ENCODE peak calls at places on chromosomes 4 and X, in eight cellular contexts. One of them, this sample, is unnamed. For H3K27me3, the result is how much of the 10 kb centered on the place peaks cover.

GRCh38 chr4:119930546-119930945 is 136.1 kb downstream of the MAD2L1 start:
- DNase-seq in foreskin keratinocyte: no peak
- DNase-seq in PC-3: no peak
- DNase-seq in CD8-positive, alpha-beta T cell: no peak
- DNase-seq in astrocyte: no peak
- DNase-seq in ascending aorta: no peak
- DNase-seq in mammary epithelial cell: no peak
- DNase-seq in GM23248: no peak
- DNase-seq in this sample: no peak

GRCh38 chr4:101711590-101712255 is 78.8 kb upstream of the BANK1 start:
- DNase-seq in foreskin keratinocyte: no peak
- DNase-seq in PC-3: peak
- DNase-seq in CD8-positive, alpha-beta T cell: no peak
- DNase-seq in astrocyte: no peak
- DNase-seq in ascending aorta: no peak
- DNase-seq in mammary epithelial cell: no peak
- DNase-seq in GM23248: peak
- DNase-seq in this sample: no peak

GRCh38 chr4:156255608-156256007 is 301.9 kb upstream of the CTSO start:
- DNase-seq in foreskin keratinocyte: no peak
- DNase-seq in PC-3: no peak
- DNase-seq in CD8-positive, alpha-beta T cell: no peak
- DNase-seq in astrocyte: peak
- DNase-seq in ascending aorta: no peak
- DNase-seq in mammary epithelial cell: no peak
- DNase-seq in GM23248: no peak
- DNase-seq in this sample: no peak

GRCh38 chr4:145732895-145733880 is 53.2 kb downstream of the C4orf51 start:
- DNase-seq in foreskin keratinocyte: peak
- DNase-seq in PC-3: peak
- DNase-seq in CD8-positive, alpha-beta T cell: peak
- DNase-seq in astrocyte: peak
- DNase-seq in ascending aorta: peak
- DNase-seq in mammary epithelial cell: peak
- DNase-seq in GM23248: peak
- DNase-seq in this sample: peak

GRCh38 chr4:186192068-186192751 is 843 bp downstream of the CYP4V2 start:
- DNase-seq in foreskin keratinocyte: peak
- DNase-seq in PC-3: peak
- DNase-seq in CD8-positive, alpha-beta T cell: peak
- DNase-seq in astrocyte: peak
- DNase-seq in ascending aorta: no peak
- DNase-seq in mammary epithelial cell: peak
- DNase-seq in GM23248: peak
- DNase-seq in this sample: no peak

GRCh38 chrX:48632207-48632606 is 34.9 kb downstream of the WDR13 start:
- DNase-seq in foreskin keratinocyte: no peak
- DNase-seq in PC-3: no peak
- DNase-seq in CD8-positive, alpha-beta T cell: no peak
- DNase-seq in astrocyte: no peak
- DNase-seq in ascending aorta: no peak
- DNase-seq in mammary epithelial cell: no peak
- DNase-seq in GM23248: no peak
- DNase-seq in this sample: no peak

GRCh38 chr4:25937801-25938200 is 23.8 kb downstream of the SMIM20 start:
- DNase-seq in foreskin keratinocyte: no peak
- DNase-seq in PC-3: no peak
- DNase-seq in CD8-positive, alpha-beta T cell: no peak
- DNase-seq in astrocyte: peak
- DNase-seq in ascending aorta: no peak
- DNase-seq in mammary epithelial cell: no peak
- DNase-seq in GM23248: peak
- DNase-seq in this sample: no peak

GRCh38 chr4:52701207-52701606 is 42.1 kb upstream of the USP46 start:
- DNase-seq in foreskin keratinocyte: no peak
- DNase-seq in PC-3: no peak
- DNase-seq in CD8-positive, alpha-beta T cell: no peak
- DNase-seq in astrocyte: no peak
- DNase-seq in ascending aorta: no peak
- DNase-seq in mammary epithelial cell: no peak
- DNase-seq in GM23248: no peak
- DNase-seq in this sample: no peak

GRCh38 chr4:114807759-114808404 is 209.3 kb downstream of the UGT8 start:
- DNase-seq in foreskin keratinocyte: no peak
- DNase-seq in PC-3: peak
- DNase-seq in CD8-positive, alpha-beta T cell: no peak
- DNase-seq in astrocyte: no peak
- DNase-seq in ascending aorta: no peak
- DNase-seq in mammary epithelial cell: peak
- DNase-seq in GM23248: peak
- DNase-seq in this sample: no peak

GRCh38 chr4:173685324-173685723 is 155.3 kb upstream of the HAND2 start:
- DNase-seq in foreskin keratinocyte: no peak
- DNase-seq in PC-3: no peak
- DNase-seq in CD8-positive, alpha-beta T cell: no peak
- DNase-seq in astrocyte: no peak
- DNase-seq in ascending aorta: no peak
- DNase-seq in mammary epithelial cell: no peak
- DNase-seq in GM23248: no peak
- DNase-seq in this sample: no peak

GRCh38 chr4:173685761-173686260 is 155.8 kb upstream of the HAND2 start:
- DNase-seq in foreskin keratinocyte: no peak
- DNase-seq in PC-3: no peak
- DNase-seq in CD8-positive, alpha-beta T cell: no peak
- DNase-seq in astrocyte: no peak
- DNase-seq in ascending aorta: no peak
- DNase-seq in mammary epithelial cell: no peak
- DNase-seq in GM23248: peak
- DNase-seq in this sample: no peak

GRCh38 chr4:173684223-173684622 is 154.2 kb upstream of the HAND2 start:
- DNase-seq in foreskin keratinocyte: no peak
- DNase-seq in PC-3: no peak
- DNase-seq in CD8-positive, alpha-beta T cell: no peak
- DNase-seq in astrocyte: no peak
- DNase-seq in ascending aorta: no peak
- DNase-seq in mammary epithelial cell: no peak
- DNase-seq in GM23248: no peak
- DNase-seq in this sample: no peak

GRCh38 chr4:173675446-173675845 is 145.4 kb upstream of the HAND2 start:
- DNase-seq in foreskin keratinocyte: no peak
- DNase-seq in PC-3: no peak
- DNase-seq in CD8-positive, alpha-beta T cell: no peak
- DNase-seq in astrocyte: no peak
- DNase-seq in ascending aorta: no peak
- DNase-seq in mammary epithelial cell: no peak
- DNase-seq in GM23248: no peak
- DNase-seq in this sample: no peak

DNA sequence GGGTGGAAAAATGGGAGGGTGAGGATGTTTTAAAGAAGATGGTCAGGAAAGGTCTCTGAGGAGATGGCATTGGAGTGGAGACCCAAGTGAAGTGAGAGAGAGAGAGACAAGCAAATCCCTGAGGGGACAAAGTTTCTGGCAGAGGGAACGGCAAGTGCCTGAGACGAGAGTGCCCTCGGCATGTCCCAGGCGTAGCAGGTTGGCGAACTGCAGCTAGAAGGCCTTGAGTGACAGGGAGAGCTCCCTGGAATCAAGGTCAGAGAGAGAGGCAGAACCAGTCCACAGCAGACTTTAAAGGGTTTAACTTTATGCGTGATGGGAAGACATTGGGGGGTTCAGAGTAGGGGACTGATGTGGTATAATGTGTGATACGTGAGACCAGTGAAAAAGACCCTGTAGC is 150.2 kb upstream of the HAND2 start:
- DNase-seq in foreskin keratinocyte: no peak
- DNase-seq in PC-3: no peak
- DNase-seq in CD8-positive, alpha-beta T cell: no peak
- DNase-seq in astrocyte: no peak
- DNase-seq in ascending aorta: no peak
- DNase-seq in mammary epithelial cell: no peak
- DNase-seq in GM23248: no peak
- DNase-seq in this sample: no peak
- H3K27ac ChIP-seq in foreskin keratinocyte: no peak
- H3K27ac ChIP-seq in PC-3: no peak
- H3K27ac ChIP-seq in CD8-positive, alpha-beta T cell: no peak
- H3K27ac ChIP-seq in astrocyte: no peak
- H3K27ac ChIP-seq in ascending aorta: no peak
- H3K27ac ChIP-seq in mammary epithelial cell: no peak
- H3K27ac ChIP-seq in GM23248: no peak
- H3K27ac ChIP-seq in this sample: no peak

GRCh38 chr4:8271821-8272220 is 2.3 kb downstream of the HTRA3 start:
- DNase-seq in foreskin keratinocyte: no peak
- DNase-seq in PC-3: no peak
- DNase-seq in CD8-positive, alpha-beta T cell: no peak
- DNase-seq in astrocyte: no peak
- DNase-seq in ascending aorta: no peak
- DNase-seq in mammary epithelial cell: no peak
- DNase-seq in GM23248: no peak
- DNase-seq in this sample: no peak

GRCh38 chr4:8269535-8270417 is at the start of gene HTRA3:
- DNase-seq in foreskin keratinocyte: no peak
- DNase-seq in PC-3: peak
- DNase-seq in CD8-positive, alpha-beta T cell: no peak
- DNase-seq in astrocyte: no peak
- DNase-seq in ascending aorta: no peak
- DNase-seq in mammary epithelial cell: no peak
- DNase-seq in GM23248: peak
- DNase-seq in this sample: no peak

GRCh38 chr4:8272472-8273428 is 3.2 kb downstream of the HTRA3 start:
- DNase-seq in foreskin keratinocyte: no peak
- DNase-seq in PC-3: no peak
- DNase-seq in CD8-positive, alpha-beta T cell: no peak
- DNase-seq in astrocyte: no peak
- DNase-seq in ascending aorta: no peak
- DNase-seq in mammary epithelial cell: no peak
- DNase-seq in GM23248: no peak
- DNase-seq in this sample: peak

GRCh38 chr4:8270418-8270771 is 841 bp downstream of the HTRA3 start:
- DNase-seq in foreskin keratinocyte: no peak
- DNase-seq in PC-3: no peak
- DNase-seq in CD8-positive, alpha-beta T cell: no peak
- DNase-seq in astrocyte: no peak
- DNase-seq in ascending aorta: no peak
- DNase-seq in mammary epithelial cell: no peak
- DNase-seq in GM23248: no peak
- DNase-seq in this sample: no peak

DNA sequence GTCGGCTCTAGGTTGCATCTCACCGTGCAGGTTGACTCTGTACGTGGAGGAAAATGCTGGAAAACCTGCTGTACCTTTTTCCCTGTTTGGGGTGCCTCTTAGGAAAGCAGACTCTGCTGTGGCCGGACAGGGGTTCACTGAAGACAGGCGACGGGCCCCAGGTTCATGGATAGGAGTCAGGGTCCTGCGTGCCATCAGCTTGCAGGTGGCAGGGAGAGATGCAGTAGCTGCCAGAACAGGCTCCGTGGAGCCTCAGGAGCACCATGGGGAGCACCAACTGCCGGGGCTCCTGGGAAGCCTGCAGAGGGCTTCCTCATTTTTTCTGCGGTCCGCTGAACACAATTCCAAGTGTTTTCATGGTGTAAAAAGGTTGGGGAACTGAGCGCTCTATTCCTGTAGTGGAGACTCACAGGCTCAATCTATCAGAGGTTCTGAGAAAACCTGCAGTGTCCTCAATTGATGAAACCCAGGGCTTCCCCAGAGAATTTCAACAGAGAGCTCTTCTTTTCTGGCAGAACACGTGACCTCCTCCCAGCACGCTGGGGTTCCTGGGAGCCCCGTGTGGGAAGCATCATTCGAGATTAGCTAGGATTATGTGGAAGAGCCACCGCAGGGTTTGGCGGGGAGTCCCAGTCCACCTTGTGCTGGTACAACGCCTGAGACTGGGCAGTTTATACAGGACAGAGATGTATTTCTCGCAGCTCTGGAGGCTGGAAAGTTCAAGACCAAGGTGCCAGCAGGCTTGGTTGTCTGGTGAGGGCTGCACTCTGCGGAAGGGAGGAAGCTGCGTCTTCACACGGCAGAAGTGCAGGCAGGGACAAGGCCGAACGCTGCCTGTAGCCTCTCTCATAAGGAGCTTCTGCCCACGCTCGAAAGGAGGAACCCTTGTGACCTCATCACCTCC is 1.6 kb downstream of the HTRA3 start:
- DNase-seq in foreskin keratinocyte: no peak
- DNase-seq in PC-3: no peak
- DNase-seq in CD8-positive, alpha-beta T cell: no peak
- DNase-seq in astrocyte: no peak
- DNase-seq in ascending aorta: no peak
- DNase-seq in mammary epithelial cell: no peak
- DNase-seq in GM23248: peak
- DNase-seq in this sample: no peak
- H3K27me3 ChIP-seq in foreskin keratinocyte: under half
- H3K27me3 ChIP-seq in PC-3: under half
- H3K27me3 ChIP-seq in CD8-positive, alpha-beta T cell: under half
- H3K27me3 ChIP-seq in astrocyte: under half
- H3K27me3 ChIP-seq in ascending aorta: under half
- H3K27me3 ChIP-seq in mammary epithelial cell: under half
- H3K27me3 ChIP-seq in GM23248: under half
- H3K27me3 ChIP-seq in this sample: half or more

GRCh38 chr4:40454816-40455215 is 119.7 kb downstream of the CHRNA9 start:
- DNase-seq in foreskin keratinocyte: no peak
- DNase-seq in PC-3: no peak
- DNase-seq in CD8-positive, alpha-beta T cell: no peak
- DNase-seq in astrocyte: no peak
- DNase-seq in ascending aorta: no peak
- DNase-seq in mammary epithelial cell: no peak
- DNase-seq in GM23248: no peak
- DNase-seq in this sample: no peak

GRCh38 chr4:40452490-40452813 is 117.3 kb downstream of the CHRNA9 start:
- DNase-seq in foreskin keratinocyte: no peak
- DNase-seq in PC-3: no peak
- DNase-seq in CD8-positive, alpha-beta T cell: no peak
- DNase-seq in astrocyte: no peak
- DNase-seq in ascending aorta: no peak
- DNase-seq in mammary epithelial cell: no peak
- DNase-seq in GM23248: no peak
- DNase-seq in this sample: no peak

GRCh38 chr4:40453912-40454311 is 118.8 kb downstream of the CHRNA9 start:
- DNase-seq in foreskin keratinocyte: no peak
- DNase-seq in PC-3: no peak
- DNase-seq in CD8-positive, alpha-beta T cell: no peak
- DNase-seq in astrocyte: no peak
- DNase-seq in ascending aorta: no peak
- DNase-seq in mammary epithelial cell: no peak
- DNase-seq in GM23248: no peak
- DNase-seq in this sample: no peak

GRCh38 chr4:40458109-40458508 is 123.0 kb downstream of the CHRNA9 start:
- DNase-seq in foreskin keratinocyte: no peak
- DNase-seq in PC-3: peak
- DNase-seq in CD8-positive, alpha-beta T cell: no peak
- DNase-seq in astrocyte: no peak
- DNase-seq in ascending aorta: no peak
- DNase-seq in mammary epithelial cell: no peak
- DNase-seq in GM23248: no peak
- DNase-seq in this sample: no peak

GRCh38 chr4:40455340-40455902 is 120.3 kb downstream of the CHRNA9 start:
- DNase-seq in foreskin keratinocyte: peak
- DNase-seq in PC-3: peak
- DNase-seq in CD8-positive, alpha-beta T cell: no peak
- DNase-seq in astrocyte: no peak
- DNase-seq in ascending aorta: no peak
- DNase-seq in mammary epithelial cell: peak
- DNase-seq in GM23248: peak
- DNase-seq in this sample: no peak
- H3K27ac ChIP-seq in foreskin keratinocyte: no peak
- H3K27ac ChIP-seq in PC-3: peak
- H3K27ac ChIP-seq in CD8-positive, alpha-beta T cell: no peak
- H3K27ac ChIP-seq in astrocyte: no peak
- H3K27ac ChIP-seq in ascending aorta: no peak
- H3K27ac ChIP-seq in mammary epithelial cell: no peak
- H3K27ac ChIP-seq in GM23248: no peak
- H3K27ac ChIP-seq in this sample: no peak

GRCh38 chr4:4388418-4388817 is 1.5 kb downstream of the NSG1 start:
- DNase-seq in foreskin keratinocyte: no peak
- DNase-seq in PC-3: no peak
- DNase-seq in CD8-positive, alpha-beta T cell: no peak
- DNase-seq in astrocyte: no peak
- DNase-seq in ascending aorta: no peak
- DNase-seq in mammary epithelial cell: no peak
- DNase-seq in GM23248: no peak
- DNase-seq in this sample: no peak
- H3K27me3 ChIP-seq in foreskin keratinocyte: under half
- H3K27me3 ChIP-seq in PC-3: under half
- H3K27me3 ChIP-seq in CD8-positive, alpha-beta T cell: under half
- H3K27me3 ChIP-seq in astrocyte: under half
- H3K27me3 ChIP-seq in ascending aorta: under half
- H3K27me3 ChIP-seq in mammary epithelial cell: under half
- H3K27me3 ChIP-seq in GM23248: half or more
- H3K27me3 ChIP-seq in this sample: under half

This sample was measured in spleen.